ENCODE peak calls at places on chromosomes 4 and X, in five cellular contexts. O, C, M, X and T are unnamed samples. For H3K4me1, the result is how much of the 10 kb centered on the place peaks cover.

GRCh38 chr4:147543039-147543438 is 62.1 kb downstream of the EDNRA start:
- DNase-seq in C (no peak), O (no peak), X (no peak), M (no peak), T (no peak)

GRCh38 chrX:41603591-41603990 is 85.2 kb upstream of the GPR34 start:
- DNase-seq in C (no peak), O (no peak), M (no peak), X (no peak), T (no peak)

GRCh38 chrX:119496521-119496829 is 28.2 kb downstream of the SLC25A5 start:
- DNase-seq in X (no peak), C (no peak), O (no peak), M (no peak), T (no peak)

GRCh38 chrX:22577181-22577580 is 304.5 kb downstream of the CBLL2 start:
- DNase-seq in M (no peak), X (no peak), C (no peak), O (no peak), T (no peak)

GRCh38 chr4:31228068-31228467 is 507.9 kb downstream of the PCDH7 start:
- DNase-seq in O (no peak), M (no peak), X (no peak), C (no peak), T (no peak)

GRCh38 chr4:5710065-5710961 is 688 bp upstream of the EVC start:
- DNase-seq in M (no peak), O (peak), C (no peak), X (peak), T (no peak)

GRCh38 chrX:129634541-129634940 is 20.2 kb downstream of the APLN start:
- DNase-seq in O (no peak), X (no peak), M (no peak), C (no peak), T (no peak)

GRCh38 chrX:55201930-55202579 is 18.1 kb upstream of the PAGE5 start:
- DNase-seq in C (no peak), M (no peak), O (no peak), X (no peak), T (no peak)

GRCh38 chrX:2498781-2499302 is 1.9 kb downstream of the DHRSX start:
- DNase-seq in X (peak), M (peak), C (no peak), O (peak), T (no peak)

GRCh38 chr4:83113429-83113786 is 1.1 kb downstream of the PLAC8 start:
- DNase-seq in C (no peak), M (no peak), O (no peak), X (no peak), T (no peak)

GRCh38 chrX:74023203-74023602 is 280.8 kb upstream of the ZCCHC13 start:
- DNase-seq in C (no peak), O (no peak), M (no peak), X (no peak), T (no peak)

GRCh38 chrX:97158270-97158669 is 274.6 kb downstream of the RPA4 start:
- DNase-seq in O (no peak), M (no peak), X (no peak), C (no peak), T (no peak)

GRCh38 chr4:138869165-138869564 is 146.4 kb upstream of the NOCT start:
- DNase-seq in M (no peak), O (no peak), X (no peak), C (no peak), T (no peak)

GRCh38 chrX:110087485-110088356 is 84.8 kb downstream of the TMEM164 start:
- DNase-seq in M (peak), X (peak), O (no peak), C (no peak), T (no peak)

GRCh38 chrX:110089656-110090404 is 86.9 kb downstream of the TMEM164 start:
- DNase-seq in C (no peak), M (no peak), X (peak), O (no peak), T (no peak)

GRCh38 chrX:110082156-110082555 is 79.2 kb downstream of the TMEM164 start:
- DNase-seq in X (no peak), C (no peak), M (no peak), O (no peak), T (no peak)

GRCh38 chrX:110086162-110086915 is 83.4 kb downstream of the TMEM164 start:
- DNase-seq in O (peak), X (no peak), M (no peak), C (no peak), T (no peak)

DNA sequence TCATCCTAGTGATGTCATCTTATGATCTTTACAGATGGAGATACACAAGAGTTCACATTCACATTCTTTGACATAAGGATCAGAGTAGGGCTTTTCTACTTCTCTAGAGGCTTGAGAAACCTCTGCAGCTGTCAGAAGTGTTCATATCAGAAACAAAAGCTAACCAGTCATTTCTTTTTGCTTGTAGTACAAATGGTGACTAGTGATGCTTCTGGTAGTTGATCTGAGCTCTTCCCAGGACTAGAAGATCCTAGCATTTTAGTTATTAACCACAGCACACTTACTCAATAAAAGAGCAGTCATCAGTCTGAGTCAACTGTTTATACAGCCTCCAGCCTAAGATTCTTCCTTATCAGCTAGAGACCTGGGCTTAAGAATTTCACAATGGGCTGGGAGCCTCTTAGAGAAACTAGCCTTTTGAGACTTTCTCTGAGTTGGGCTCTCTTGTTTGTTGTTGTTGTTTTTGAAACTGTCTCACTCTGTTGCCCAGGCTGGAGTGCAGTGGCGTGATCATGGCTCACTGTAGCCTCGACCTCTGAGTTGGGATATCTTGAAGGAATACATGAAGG is 84.1 kb downstream of the TMEM164 start:
- DNase-seq in O (peak), C (no peak), X (no peak), M (no peak), T (no peak)
- H3K4me1 ChIP-seq in O (under half), C (under half), X (under half), M (under half), T (under half)

DNA sequence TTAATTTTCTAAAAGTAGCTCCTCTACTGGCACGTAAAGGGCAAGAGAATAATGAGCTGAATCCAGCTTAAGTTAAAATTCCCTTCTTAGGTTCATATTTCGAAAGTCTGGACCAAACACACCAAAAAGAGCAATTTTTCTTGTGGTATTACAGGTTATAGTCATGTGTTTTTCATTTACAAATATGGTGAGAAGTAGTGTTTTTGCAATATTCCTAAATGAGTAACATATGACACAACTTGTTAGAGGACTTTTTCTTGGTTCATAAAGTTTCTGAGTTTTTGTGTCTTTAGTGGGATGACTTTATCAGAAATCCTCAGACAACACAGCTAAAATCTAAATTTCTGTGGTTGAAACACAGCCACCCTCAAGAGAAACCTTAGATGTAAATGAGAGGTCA is 172.1 kb downstream of the AFF2 start:
- DNase-seq in O (no peak), C (no peak), X (no peak), M (no peak), T (no peak)
- H3K27ac ChIP-seq in O (no peak), C (no peak), X (no peak), M (no peak), T (no peak)

GRCh38 chr4:168840988-168841681 is 168.9 kb downstream of the CBR4 start:
- DNase-seq in C (no peak), O (no peak), X (no peak), M (no peak), T (no peak)
- H3K4me1 ChIP-seq in C (under half), O (under half), X (under half), M (half or more), T (under half)

GRCh38 chr4:81648576-81649272 is 177.0 kb upstream of the RASGEF1B start:
- DNase-seq in M (no peak), O (no peak), C (peak), X (no peak), T (no peak)

GRCh38 chr4:81647388-81647787 is 175.7 kb upstream of the RASGEF1B start:
- DNase-seq in O (no peak), C (no peak), M (no peak), X (no peak), T (no peak)

GRCh38 chr4:81650871-81651270 is 179.2 kb upstream of the RASGEF1B start:
- DNase-seq in O (no peak), C (no peak), X (no peak), M (no peak), T (no peak)

GRCh38 chr4:81652069-81652478 is 180.4 kb upstream of the RASGEF1B start:
- DNase-seq in M (no peak), O (no peak), C (no peak), X (no peak), T (no peak)

DNA sequence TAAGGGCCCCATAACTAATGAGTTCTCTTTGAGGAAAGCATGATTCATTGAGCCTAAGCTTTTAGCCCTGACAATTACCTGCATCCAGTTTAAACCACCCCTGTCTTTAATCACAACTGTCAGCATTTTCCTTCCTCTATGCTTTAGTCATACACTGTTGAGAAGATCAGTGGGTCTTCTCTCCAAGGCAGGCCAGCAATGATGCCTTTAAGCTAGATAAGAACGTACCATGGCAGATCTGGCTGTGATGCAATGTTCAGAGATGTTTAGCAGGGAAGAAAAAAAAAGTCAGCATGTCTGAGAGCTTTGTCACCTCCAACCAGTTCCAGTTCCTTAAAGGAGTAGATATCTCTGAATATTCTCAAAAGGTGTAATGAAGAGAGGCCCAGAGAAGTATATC is 179.8 kb upstream of the RASGEF1B start:
- DNase-seq in C (no peak), M (no peak), O (no peak), X (no peak), T (no peak)
- H3K27ac ChIP-seq in C (no peak), M (no peak), O (no peak), X (no peak), T (no peak)

GRCh38 chrX:125778256-125778655 is 387.8 kb downstream of the DCAF12L2 start:
- DNase-seq in C (no peak), X (no peak), O (no peak), M (no peak), T (no peak)
- H3K4me1 ChIP-seq in C (under half), X (under half), O (under half), M (under half), T (under half)

GRCh38 chr4:85756938-85757337 is 282.0 kb downstream of the ARHGAP24 start:
- DNase-seq in M (no peak), X (no peak), O (no peak), C (no peak), T (no peak)
- H3K27ac ChIP-seq in M (no peak), X (no peak), O (no peak), C (no peak), T (no peak)

GRCh38 chr4:113444386-113444785 is 317.2 kb downstream of the CAMK2D start:
- DNase-seq in M (no peak), C (no peak), X (no peak), O (no peak), T (no peak)
- H3K4me1 ChIP-seq in M (under half), C (under half), X (under half), O (under half), T (under half)

GRCh38 chr4:120052840-120053239 is 13.8 kb downstream of the MAD2L1 start:
- DNase-seq in X (peak), C (no peak), O (no peak), M (peak), T (peak)

GRCh38 chr4:120053916-120054315 is 12.7 kb downstream of the MAD2L1 start:
- DNase-seq in C (no peak), M (no peak), O (no peak), X (no peak), T (no peak)

GRCh38 chr4:120055795-120056194 is 10.9 kb downstream of the MAD2L1 start:
- DNase-seq in X (no peak), O (no peak), C (no peak), M (no peak), T (no peak)

GRCh38 chr4:120055167-120055566 is 11.5 kb downstream of the MAD2L1 start:
- DNase-seq in C (no peak), M (no peak), O (no peak), X (no peak), T (no peak)

DNA sequence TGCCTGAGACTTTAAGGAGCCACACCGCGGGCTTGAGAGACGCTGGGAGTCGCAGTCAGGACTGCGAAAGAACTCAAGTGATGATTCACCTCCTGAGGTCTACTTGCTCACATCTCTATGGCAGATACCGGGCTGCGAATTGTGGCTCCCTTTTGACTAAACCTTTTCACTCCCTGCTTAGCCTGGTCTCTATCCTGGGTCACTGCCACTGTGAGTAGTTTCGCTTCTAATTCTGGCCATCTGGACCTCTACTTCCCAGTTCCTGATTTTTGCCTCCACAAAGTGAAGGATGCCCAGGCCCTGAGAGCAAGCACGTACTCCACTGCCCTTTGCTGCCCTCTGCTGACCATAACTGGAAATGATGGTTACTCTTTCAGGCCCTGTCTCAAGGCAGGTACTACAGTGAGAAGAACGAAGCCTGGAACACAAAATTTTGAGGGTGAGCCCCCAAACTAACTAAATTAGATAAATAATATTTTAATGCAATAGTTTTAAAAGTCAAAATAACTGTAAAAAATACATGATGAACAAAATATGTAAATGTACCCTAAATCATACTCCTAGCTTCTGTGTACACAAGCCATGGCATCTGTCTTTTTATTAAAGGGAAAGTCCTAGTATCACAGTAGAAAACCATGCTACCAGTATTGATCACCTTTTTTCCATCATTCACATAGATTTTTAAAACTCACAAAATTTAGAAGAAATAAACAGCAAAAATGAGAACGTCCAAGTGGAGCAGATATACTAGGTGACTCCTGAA is 16.7 kb downstream of the MAD2L1 start:
- DNase-seq in M (peak), O (peak), X (peak), C (peak), T (peak)
- H3K27ac ChIP-seq in M (no peak), O (no peak), X (peak), C (no peak), T (no peak)

DNA sequence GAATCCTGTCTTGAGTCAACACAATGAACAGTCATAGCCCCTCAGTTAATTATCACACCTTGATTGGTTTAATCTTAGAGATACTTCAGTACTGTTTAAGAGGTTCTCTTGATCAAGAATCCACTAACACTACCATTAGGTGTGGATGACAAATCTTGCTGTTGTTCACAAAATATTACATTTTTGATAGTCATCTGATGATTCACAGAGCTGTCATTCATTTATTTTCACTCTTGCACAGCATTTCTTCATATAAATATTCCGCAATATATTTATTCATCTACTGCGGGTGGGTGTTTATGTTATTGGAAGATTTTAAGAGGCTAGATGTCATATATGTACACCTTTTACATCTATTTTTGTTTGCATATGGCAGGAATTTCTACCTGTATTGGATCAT is 1138.1 kb upstream of the PRKX start:
- DNase-seq in C (no peak), M (no peak), O (no peak), X (no peak), T (no peak)
- H3K4me1 ChIP-seq in C (under half), M (under half), O (under half), X (under half), T (under half)